ENCODE peak calls at places on chromosomes 7 and 10, in eight cellular contexts. S, G, D, Q, H, L, E and N are unnamed samples.

GRCh38 chr7:24877790-24878311 is 102.1 kb downstream of the OSBPL3 start:
- DNase-seq in S (no peak), G (peak; percentile 41), D (no peak), Q (no peak), H (no peak), L (peak; percentile 55), E (no peak), N (peak; percentile 36)

GRCh38 chr10:4111593-4111992 is 326.6 kb upstream of the KLF6 start:
- DNase-seq in S (no peak), G (no peak), D (no peak), Q (no peak), H (no peak), L (peak; percentile 46), E (no peak), N (no peak)

GRCh38 chr10:131862548-131862947 is 38.3 kb upstream of the PPP2R2D start:
- DNase-seq in S (no peak), G (no peak), D (no peak), Q (no peak), H (no peak), L (no peak), E (no peak), N (no peak)

GRCh38 chr10:124356706-124357582 is 61.8 kb downstream of the OAT start:
- DNase-seq in S (no peak), G (no peak), D (no peak), Q (no peak), H (no peak), L (no peak), E (no peak), N (no peak)

GRCh38 chr10:33174674-33175073 is 159.8 kb downstream of the NRP1 start:
- DNase-seq in S (no peak), G (no peak), D (no peak), Q (no peak), H (no peak), L (peak; percentile 54), E (no peak), N (no peak)

GRCh38 chr7:98254951-98255610 is 3.0 kb upstream of the TECPR1 start:
- DNase-seq in S (no peak), G (no peak), D (no peak), Q (no peak), H (no peak), L (no peak), E (no peak), N (no peak)

GRCh38 chr7:87144173-87144657 is 8.0 kb upstream of the DMTF1 start:
- DNase-seq in S (no peak), G (no peak), D (no peak), Q (no peak), H (no peak), L (no peak), E (no peak), N (peak; percentile 61)

GRCh38 chr7:101869901-101870290 is 52.5 kb downstream of the CUX1 start:
- DNase-seq in S (no peak), G (no peak), D (no peak), Q (no peak), H (no peak), L (no peak), E (no peak), N (no peak)

GRCh38 chr7:47405921-47406765 is 175.8 kb downstream of the TNS3 start:
- DNase-seq in S (peak; percentile 93), G (peak; percentile 73), D (peak; percentile 56), Q (peak; percentile 49), H (peak; percentile 80), L (peak; percentile 28), E (no peak), N (no peak)

GRCh38 chr10:68957654-68958053 is 1.7 kb downstream of the DDX21 start:
- DNase-seq in S (no peak), G (no peak), D (no peak), Q (peak; percentile 5), H (no peak), L (no peak), E (no peak), N (no peak)

GRCh38 chr7:125358551-125359167 is 429.0 kb upstream of the POT1 start:
- DNase-seq in S (no peak), G (no peak), D (no peak), Q (no peak), H (no peak), L (no peak), E (no peak), N (no peak)

GRCh38 chr10:72567884-72568283 is 58.0 kb downstream of the MICU1 start:
- DNase-seq in S (no peak), G (no peak), D (no peak), Q (peak; percentile 56), H (no peak), L (peak; percentile 4), E (no peak), N (no peak)

GRCh38 chr10:61787170-61787569 is 114.3 kb upstream of the ARID5B start:
- DNase-seq in S (no peak), G (no peak), D (no peak), Q (no peak), H (no peak), L (no peak), E (no peak), N (no peak)

GRCh38 chr10:110008518-110009339 is 945 bp downstream of the ADD3 start:
- DNase-seq in S (peak; percentile 66), G (peak; percentile 61), D (no peak), Q (peak; percentile 25), H (peak; percentile 84), L (peak; percentile 33), E (no peak), N (peak; percentile 31)

GRCh38 chr7:142454862-142455261 is 197.0 kb upstream of the PRSS58 start:
- DNase-seq in S (no peak), G (no peak), D (no peak), Q (no peak), H (no peak), L (no peak), E (no peak), N (no peak)

GRCh38 chr10:28312572-28312971 is 9.7 kb upstream of the MPP7 start:
- DNase-seq in S (no peak), G (no peak), D (no peak), Q (no peak), H (no peak), L (peak; percentile 14), E (no peak), N (no peak)

GRCh38 chr10:3635697-3636096 is 149.3 kb downstream of the KLF6 start:
- DNase-seq in S (no peak), G (peak; percentile 57), D (no peak), Q (no peak), H (peak; percentile 35), L (no peak), E (no peak), N (no peak)

GRCh38 chr10:110460111-110460809 is 37.4 kb upstream of the DUSP5 start:
- DNase-seq in S (peak; percentile 37), G (peak; percentile 42), D (no peak), Q (peak; percentile 68), H (no peak), L (peak; percentile 52), E (no peak), N (peak; percentile 31)

GRCh38 chr10:120824864-120825263 is 26.3 kb upstream of the WDR11 start:
- DNase-seq in S (no peak), G (peak; percentile 13), D (no peak), Q (peak; percentile 48), H (peak; percentile 20), L (no peak), E (peak; percentile 67), N (peak; percentile 31)

GRCh38 chr7:151059362-151060112 is at the start of gene SLC4A2:
- DNase-seq in S (peak; percentile 83), G (peak; percentile 83), D (peak; percentile 67), Q (peak; percentile 76), H (peak; percentile 83), L (peak; percentile 93), E (peak; percentile 76), N (peak; percentile 96)

GRCh38 chr7:151057737-151057988 is at the start of gene CDK5:
- DNase-seq in S (no peak), G (no peak), D (no peak), Q (no peak), H (no peak), L (no peak), E (no peak), N (no peak)

GRCh38 chr7:151057038-151057736 is 510 bp downstream of the CDK5 start:
- DNase-seq in S (no peak), G (no peak), D (no peak), Q (no peak), H (no peak), L (no peak), E (no peak), N (no peak)

GRCh38 chr7:151058766-151059361 is 525 bp upstream of the SLC4A2 start:
- DNase-seq in S (no peak), G (no peak), D (no peak), Q (peak; percentile 33), H (peak; percentile 44), L (peak; percentile 51), E (no peak), N (no peak)

GRCh38 chr7:151057989-151058765 is 480 bp upstream of the CDK5 start:
- DNase-seq in S (peak; percentile 99), G (peak; percentile 99), D (peak; percentile 95), Q (peak; percentile 100), H (peak; percentile 99), L (peak; percentile 100), E (peak; percentile 98), N (peak; percentile 100)
- TF ChIP-seq CTCF in S (peak; percentile 15), G (no peak), D (no peak), Q (no peak), H (no peak), L (no peak), E (no peak), N (no peak)

GRCh38 chr7:106999023-106999422 is 45.5 kb upstream of the PRKAR2B start:
- DNase-seq in S (no peak), G (no peak), D (no peak), Q (no peak), H (no peak), L (peak; percentile 26), E (no peak), N (no peak)
- TF ChIP-seq CTCF in S (no peak), G (no peak), D (no peak), Q (no peak), H (no peak), L (no peak), E (no peak), N (no peak)

GRCh38 chr10:784759-785538 is 95.5 kb upstream of the DIP2C start:
- DNase-seq in S (peak; percentile 69), G (peak; percentile 45), D (no peak), Q (peak; percentile 36), H (peak; percentile 30), L (peak; percentile 89), E (peak; percentile 37), N (peak; percentile 45)
- TF ChIP-seq CTCF in S (peak; percentile 10), G (no peak), D (no peak), Q (peak; percentile 8), H (no peak), L (peak; percentile 36), E (no peak), N (no peak)

GRCh38 chr10:91220194-91220953 is at the start of gene PCGF5:
- DNase-seq in S (peak; percentile 95), G (peak; percentile 95), D (peak; percentile 74), Q (peak; percentile 88), H (peak; percentile 93), L (peak; percentile 96), E (peak; percentile 89), N (peak; percentile 97)
- TF ChIP-seq CTCF in S (no peak), G (peak; percentile 41), D (peak; percentile 48), Q (peak; percentile 21), H (no peak), L (peak; percentile 8), E (no peak), N (peak; percentile 43)